ENCODE peak calls at places on chromosomes 2 and 18, in ten cellular contexts. C, U, X, Q, D, S, B, N, G and Z are unnamed samples.
A peak's percentile ranks its signal among the peaks of the same experiment; 100 is the strongest.

GRCh38 chr18:8754995-8755955 is 49.9 kb downstream of the MTCL1 start:
- DNase-seq in C (no peak), U (peak; percentile 48), X (no peak), Q (no peak), D (no peak), S (peak; percentile 44), B (no peak), N (no peak), G (no peak), Z (no peak)

GRCh38 chr2:119225084-119225864 is 1.6 kb downstream of the STEAP3 start:
- DNase-seq in C (no peak), U (no peak), X (no peak), Q (no peak), D (no peak), S (no peak), B (no peak), N (no peak), G (no peak), Z (no peak)

GRCh38 chr2:191308026-191308425 is 62.8 kb downstream of the MYO1B start:
- DNase-seq in C (no peak), U (no peak), X (no peak), Q (no peak), D (no peak), S (no peak), B (no peak), N (no peak), G (no peak), Z (no peak)

GRCh38 chr2:121338281-121338680 is 53.3 kb upstream of the TFCP2L1 start:
- DNase-seq in C (no peak), U (no peak), X (no peak), Q (no peak), D (no peak), S (no peak), B (no peak), N (no peak), G (no peak), Z (no peak)

GRCh38 chr18:37662099-37662498 is 96.5 kb upstream of the CELF4 start:
- DNase-seq in C (no peak), U (no peak), X (no peak), Q (no peak), D (no peak), S (no peak), B (no peak), N (no peak), G (no peak), Z (no peak)

GRCh38 chr18:58226476-58226875 is 182.4 kb downstream of the NEDD4L start:
- DNase-seq in C (no peak), U (no peak), X (no peak), Q (no peak), D (no peak), S (no peak), B (no peak), N (no peak), G (no peak), Z (no peak)

GRCh38 chr2:50863218-50863617 is 168.7 kb downstream of the NRXN1 start:
- DNase-seq in C (no peak), U (no peak), X (no peak), Q (no peak), D (no peak), S (no peak), B (no peak), N (no peak), G (no peak), Z (no peak)

GRCh38 chr2:219987830-219988229 is 360.4 kb downstream of the SLC4A3 start:
- DNase-seq in C (no peak), U (no peak), X (no peak), Q (no peak), D (no peak), S (no peak), B (peak; percentile 47), N (no peak), G (peak; percentile 41), Z (no peak)

GRCh38 chr2:192398236-192398635 is 203.5 kb upstream of the TMEFF2 start:
- DNase-seq in C (no peak), U (no peak), X (no peak), Q (no peak), D (no peak), S (no peak), B (no peak), N (no peak), G (no peak), Z (no peak)

GRCh38 chr2:24435391-24436316 is 55.4 kb upstream of the NCOA1 start:
- DNase-seq in C (peak; percentile 55), U (no peak), X (peak; percentile 25), Q (peak; percentile 83), D (no peak), S (no peak), B (peak; percentile 84), N (no peak), G (no peak), Z (no peak)

GRCh38 chr2:166170356-166170755 is 42.5 kb upstream of the SCN1A start:
- DNase-seq in C (no peak), U (no peak), X (no peak), Q (no peak), D (no peak), S (no peak), B (no peak), N (no peak), G (no peak), Z (no peak)

GRCh38 chr2:26423750-26424149 is 22.0 kb downstream of the DRC1 start:
- DNase-seq in C (no peak), U (no peak), X (no peak), Q (no peak), D (no peak), S (no peak), B (no peak), N (no peak), G (no peak), Z (no peak)

GRCh38 chr2:148875387-148876051 is 492 bp downstream of the KIF5C start:
- DNase-seq in C (no peak), U (peak; percentile 13), X (no peak), Q (no peak), D (no peak), S (no peak), B (no peak), N (no peak), G (no peak), Z (no peak)

GRCh38 chr2:180953550-180953949 is 26.9 kb upstream of the UBE2E3 start:
- DNase-seq in C (no peak), U (no peak), X (no peak), Q (no peak), D (no peak), S (no peak), B (no peak), N (no peak), G (no peak), Z (no peak)

GRCh38 chr2:69348781-69349180 is 38.2 kb downstream of the GFPT1 start:
- DNase-seq in C (no peak), U (no peak), X (no peak), Q (no peak), D (no peak), S (no peak), B (no peak), N (no peak), G (no peak), Z (no peak)

GRCh38 chr2:788227-789032 is 111.2 kb upstream of the TMEM18 start:
- DNase-seq in C (no peak), U (no peak), X (no peak), Q (no peak), D (no peak), S (no peak), B (no peak), N (no peak), G (no peak), Z (no peak)

GRCh38 chr2:232097260-232097659 is 135.7 kb downstream of the DIS3L2 start:
- DNase-seq in C (no peak), U (no peak), X (no peak), Q (no peak), D (no peak), S (no peak), B (no peak), N (no peak), G (no peak), Z (no peak)

GRCh38 chr18:41899535-41899934 is 55.5 kb upstream of the PIK3C3 start:
- DNase-seq in C (no peak), U (no peak), X (no peak), Q (no peak), D (no peak), S (no peak), B (no peak), N (no peak), G (peak; percentile 0), Z (no peak)

GRCh38 chr2:178109813-178110212 is 2.4 kb upstream of the RBM45 start:
- DNase-seq in C (peak; percentile 45), U (no peak), X (no peak), Q (peak; percentile 53), D (peak; percentile 68), S (no peak), B (no peak), N (no peak), G (peak; percentile 48), Z (no peak)

GRCh38 chr2:38978908-38979307 is 89.2 kb downstream of the ARHGEF33 start:
- DNase-seq in C (no peak), U (no peak), X (no peak), Q (no peak), D (no peak), S (no peak), B (no peak), N (no peak), G (no peak), Z (no peak)

GRCh38 chr2:120262761-120263428 is 10.2 kb downstream of the RALB start:
- DNase-seq in C (no peak), U (no peak), X (no peak), Q (no peak), D (no peak), S (no peak), B (no peak), N (no peak), G (no peak), Z (no peak)

GRCh38 chr2:215531284-215531683 is 95.4 kb upstream of the FN1 start:
- DNase-seq in C (no peak), U (no peak), X (no peak), Q (peak; percentile 91), D (no peak), S (no peak), B (no peak), N (no peak), G (no peak), Z (no peak)

GRCh38 chr2:66121946-66122345 is 313.0 kb upstream of the MEIS1 start:
- DNase-seq in C (no peak), U (no peak), X (no peak), Q (no peak), D (no peak), S (no peak), B (no peak), N (no peak), G (no peak), Z (no peak)

GRCh38 chr2:216555274-216555673 is 56.6 kb downstream of the RPL37A start:
- DNase-seq in C (peak; percentile 51), U (no peak), X (no peak), Q (no peak), D (peak; percentile 53), S (no peak), B (peak; percentile 85), N (no peak), G (peak; percentile 35), Z (no peak)